ENCODE peak calls at places on chromosomes 16 and 17, in six cellular contexts. Z is stimulated activated CD4-positive, alpha-beta T cell treated with anti-CD3 and anti-CD28 coated beads, Interleukin-12 subunit alpha, Interleukin-12 subunit beta, amount 100 ng/mL, for 4 hours; Q is NCI-H524; I is activated CD8-positive, alpha-beta memory T cell treated with anti-CD3 and anti-CD28 coated beads for 4 hours; V is mesenteric fat pad; W is T follicular helper cell. H is an unnamed sample.

GRCh38 chr16:48409839-48410610 is 24.8 kb upstream of the SIAH1 start:
- DNase-seq in Z (no peak), W (no peak), I (no peak), Q (no peak), V (no peak), H (peak)

GRCh38 chr16:85327731-85328664 is 215.7 kb upstream of the CIBAR2 start:
- DNase-seq in V (no peak), I (no peak), Q (peak), W (no peak), Z (no peak), H (no peak)

GRCh38 chr17:37294888-37295287 is 80.9 kb upstream of the C17orf78 start:
- DNase-seq in I (no peak), V (no peak), Z (no peak), Q (no peak), W (no peak), H (no peak)

GRCh38 chr17:35432176-35433074 is at the start of gene SLFN12:
- DNase-seq in Z (peak), Q (no peak), V (no peak), I (no peak), W (peak), H (peak)

GRCh38 chr16:66408181-66409048 is 18.7 kb upstream of the BEAN1 start:
- DNase-seq in Z (no peak), I (no peak), Q (no peak), V (no peak), W (no peak), H (no peak)

GRCh38 chr16:89331371-89332109 is 114.0 kb downstream of the ZNF778 start:
- DNase-seq in I (no peak), Z (no peak), V (no peak), W (no peak), Q (no peak), H (no peak)

GRCh38 chr16:58464047-58464915 is 35.7 kb upstream of the NDRG4 start:
- DNase-seq in Z (peak), V (no peak), I (no peak), Q (peak), W (no peak), H (no peak)

GRCh38 chr17:50396261-50397110 is 837 bp downstream of the LRRC59 start:
- DNase-seq in Q (peak), I (no peak), V (no peak), Z (peak), W (no peak), H (peak)

GRCh38 chr17:14790518-14790917 is 474.6 kb downstream of the PMP22 start:
- DNase-seq in I (no peak), Z (no peak), V (no peak), Q (no peak), W (no peak), H (no peak)

GRCh38 chr17:13550291-13550690 is 51.4 kb downstream of the HS3ST3A1 start:
- DNase-seq in Z (no peak), V (no peak), W (no peak), I (no peak), Q (no peak), H (no peak)

GRCh38 chr16:31132303-31132978 is 3.1 kb downstream of the PRSS8 start:
- DNase-seq in V (no peak), I (no peak), W (no peak), Z (no peak), Q (no peak), H (no peak)

GRCh38 chr16:21952040-21952792 is 945 bp upstream of the UQCRC2 start:
- DNase-seq in I (peak), V (no peak), W (peak), Q (peak), Z (peak), H (peak)

GRCh38 chr17:6100891-6101290 is 30.7 kb downstream of the WSCD1 start:
- DNase-seq in W (no peak), I (no peak), Z (no peak), Q (no peak), V (peak), H (no peak)

GRCh38 chr16:56871172-56871593 is 6.2 kb downstream of the SLC12A3 start:
- DNase-seq in W (no peak), Z (no peak), Q (peak), V (no peak), I (no peak), H (no peak)

H was measured in AG09319.